ENCODE peak calls at places on chromosomes 13 and 19, in nine cellular contexts. A, G, N, P, J, T, E, B and X are unnamed samples.

GRCh38 chr19:6022570-6023049 is 44.7 kb upstream of the RANBP3 start:
- DNase-seq in A (no peak), G (no peak), N (no peak), P (no peak), J (no peak), T (no peak), E (no peak), B (no peak), X (no peak)

GRCh38 chr13:98879965-98880364 is 97.9 kb downstream of the DOCK9 start:
- DNase-seq in A (no peak), G (no peak), N (peak; percentile 19), P (no peak), J (no peak), T (no peak), E (no peak), B (no peak), X (no peak)

GRCh38 chr19:33661336-33661735 is 39.6 kb downstream of the CHST8 start:
- DNase-seq in A (no peak), G (no peak), N (no peak), P (no peak), J (no peak), T (no peak), E (no peak), B (no peak), X (no peak)

GRCh38 chr13:106468207-106468606 is 67.3 kb downstream of the EFNB2 start:
- DNase-seq in A (peak; percentile 16), G (no peak), N (no peak), P (no peak), J (no peak), T (peak; percentile 17), E (no peak), B (no peak), X (no peak)

GRCh38 chr13:26062853-26063444 is 11.1 kb upstream of the SHISA2 start:
- DNase-seq in A (no peak), G (peak; percentile 46), N (peak; percentile 13), P (peak; percentile 64), J (peak; percentile 42), T (no peak), E (no peak), B (peak; percentile 45), X (no peak)

GRCh38 chr13:27605610-27606200 is 14.6 kb downstream of the LNX2 start:
- DNase-seq in A (no peak), G (no peak), N (no peak), P (no peak), J (no peak), T (no peak), E (no peak), B (no peak), X (no peak)

GRCh38 chr19:30254214-30254613 is 118.0 kb upstream of the ZNF536 start:
- DNase-seq in A (no peak), G (no peak), N (no peak), P (no peak), J (no peak), T (no peak), E (no peak), B (no peak), X (no peak)

GRCh38 chr19:13833330-13834265 is 38.4 kb downstream of the ZSWIM4 start:
- DNase-seq in A (peak; percentile 64), G (peak; percentile 90), N (peak; percentile 87), P (no peak), J (peak; percentile 82), T (peak; percentile 51), E (peak; percentile 93), B (peak; percentile 82), X (peak; percentile 82)

GRCh38 chr13:100428966-100429365 is 159.6 kb downstream of the GGACT start:
- DNase-seq in A (no peak), G (no peak), N (no peak), P (no peak), J (no peak), T (no peak), E (no peak), B (peak; percentile 10), X (no peak)

GRCh38 chr19:47152632-47153031 is 22.0 kb downstream of the SAE1 start:
- DNase-seq in A (no peak), G (no peak), N (no peak), P (no peak), J (no peak), T (no peak), E (no peak), B (no peak), X (no peak)

GRCh38 chr19:55113570-55114039 is 3.8 kb downstream of the PPP1R12C start:
- DNase-seq in A (no peak), G (no peak), N (no peak), P (peak; percentile 67), J (no peak), T (no peak), E (no peak), B (peak; percentile 39), X (no peak)